ENCODE peak calls at places on chromosomes 16 and 17, in six cellular contexts. J is mesendoderm, M is tibial artery, C is epithelial cell of esophagus, K is stomach, X is cardiac fibroblast. P is an unnamed sample.

GRCh38 chr17:72747416-72747815 is 345.1 kb downstream of the SLC39A11 start:
- DNase-seq in K (no peak), X (no peak), J (no peak), C (no peak), M (no peak), P (no peak)

GRCh38 chr17:51275381-51275780 is 15.0 kb downstream of the UTP18 start:
- DNase-seq in J (no peak), K (no peak), M (no peak), C (no peak), X (peak), P (peak)

GRCh38 chr17:55351027-55351625 is 70.5 kb downstream of the MMD start:
- DNase-seq in M (no peak), C (no peak), J (no peak), K (no peak), X (no peak), P (no peak)

GRCh38 chr17:71251276-71251675 is 869.5 kb upstream of the SOX9 start:
- DNase-seq in X (no peak), M (no peak), K (no peak), C (no peak), J (no peak), P (no peak)

GRCh38 chr16:5017678-5017969 is 16.1 kb downstream of the NAGPA start:
- DNase-seq in K (no peak), X (no peak), C (no peak), M (no peak), J (no peak), P (no peak)

GRCh38 chr17:81486174-81486810 is 26.3 kb downstream of the ACTG1 start:
- DNase-seq in X (no peak), M (no peak), J (no peak), K (no peak), C (no peak), P (no peak)

GRCh38 chr17:66283296-66283934 is 19.0 kb upstream of the PRKCA start:
- DNase-seq in K (no peak), C (no peak), X (no peak), J (no peak), M (no peak), P (no peak)

GRCh38 chr16:14354561-14355351 is 275.3 kb downstream of the PARN start:
- DNase-seq in M (no peak), C (peak), X (no peak), J (no peak), K (no peak), P (peak)

GRCh38 chr16:15970743-15971434 is 21.5 kb downstream of the ABCC1 start:
- DNase-seq in X (no peak), J (peak), C (no peak), M (no peak), K (no peak), P (no peak)

GRCh38 chr16:12113581-12114375 is 137.2 kb downstream of the SNX29 start:
- DNase-seq in K (no peak), M (no peak), J (no peak), C (no peak), X (no peak), P (peak)

GRCh38 chr17:28879886-28880571 is 17.5 kb downstream of the FLOT2 start:
- DNase-seq in K (no peak), X (no peak), C (no peak), M (no peak), J (no peak), P (no peak)

GRCh38 chr16:2767140-2767731 is 9.8 kb downstream of the ELOB start:
- DNase-seq in M (no peak), K (no peak), J (no peak), X (no peak), C (no peak), P (no peak)

GRCh38 chr17:42720996-42721583 is 23.8 kb downstream of the EZH1 start:
- DNase-seq in X (peak), K (no peak), J (peak), M (no peak), C (peak), P (peak)

GRCh38 chr17:66210208-66210574 is 18.3 kb upstream of the CEP112 start:
- DNase-seq in X (no peak), J (no peak), K (no peak), C (no peak), M (no peak), P (no peak)

GRCh38 chr17:43908111-43908721 is 880 bp upstream of the MPP2 start:
- DNase-seq in X (peak), K (peak), C (peak), M (peak), J (peak), P (peak)

GRCh38 chr17:57033296-57033695 is 51.8 kb upstream of the AKAP1 start:
- DNase-seq in M (peak), C (no peak), X (peak), K (peak), J (no peak), P (peak)

GRCh38 chr17:14311979-14312378 is 11.1 kb downstream of the HS3ST3B1 start:
- DNase-seq in C (no peak), J (no peak), K (no peak), X (no peak), M (no peak), P (no peak)

GRCh38 chr16:23509763-23510153 is 536 bp downstream of the GGA2 start:
- DNase-seq in X (peak), M (no peak), C (peak), J (peak), K (no peak), P (peak)

GRCh38 chr17:80477647-80478478 is 1.5 kb upstream of the NPTX1 start:
- DNase-seq in M (no peak), J (peak), X (peak), C (peak), K (no peak), P (peak)

GRCh38 chr17:82483204-82483660 is 24.7 kb downstream of the NARF start:
- DNase-seq in K (no peak), J (no peak), M (no peak), C (no peak), X (no peak), P (no peak)

GRCh38 chr16:65124596-65124995 is 2.7 kb upstream of the CDH11 start:
- DNase-seq in X (no peak), J (no peak), M (no peak), C (no peak), K (no peak), P (no peak)

GRCh38 chr17:5499790-5500189 is 13.4 kb downstream of the MIS12 start:
- DNase-seq in C (no peak), M (no peak), J (peak), K (no peak), X (no peak), P (no peak)

GRCh38 chr17:4375039-4375748 is 8.7 kb upstream of the UBE2G1 start:
- DNase-seq in X (no peak), M (no peak), C (no peak), K (no peak), J (no peak), P (no peak)

GRCh38 chr17:82097187-82097918 is 683 bp downstream of the FASN start:
- DNase-seq in J (no peak), K (peak), M (no peak), X (peak), C (peak), P (peak)

GRCh38 chr17:74671031-74671771 is 41.5 kb downstream of the CD300LF start:
- DNase-seq in K (peak), C (peak), M (peak), X (peak), J (peak), P (peak)

GRCh38 chr16:67782567-67783352 is 23.6 kb downstream of the RANBP10 start:
- DNase-seq in X (no peak), K (no peak), C (no peak), M (no peak), J (no peak), P (no peak)

GRCh38 chr17:80899402-80900268 is 92.0 kb upstream of the CHMP6 start:
- DNase-seq in M (no peak), C (peak), K (peak), X (peak), J (peak), P (no peak)

GRCh38 chr17:18262111-18262510 is 1.6 kb downstream of the MIEF2 start:
- DNase-seq in X (no peak), C (peak), M (no peak), K (no peak), J (no peak), P (no peak)

GRCh38 chr17:17801800-17802481 is 34.8 kb downstream of the SREBF1 start:
- DNase-seq in X (no peak), K (no peak), J (no peak), C (no peak), M (no peak), P (no peak)

GRCh38 chr17:81578038-81578441 is 25.9 kb upstream of the FAAP100 start:
- DNase-seq in J (peak), M (no peak), C (peak), X (peak), K (no peak), P (peak)

GRCh38 chr16:58076514-58076913 is 51.0 kb downstream of the MMP15 start:
- DNase-seq in C (no peak), J (no peak), M (no peak), X (no peak), K (no peak), P (no peak)

GRCh38 chr17:8825802-8826201 is 26.6 kb upstream of the MFSD6L start:
- DNase-seq in J (no peak), C (no peak), M (no peak), X (no peak), K (no peak), P (no peak)

GRCh38 chr17:10633738-10634379 is 23.2 kb downstream of the MYH3 start:
- DNase-seq in M (no peak), C (no peak), J (no peak), K (no peak), X (no peak), P (no peak)

GRCh38 chr16:79593074-79593531 is 7.4 kb downstream of the MAF start:
- DNase-seq in J (no peak), K (no peak), X (no peak), C (no peak), M (no peak), P (no peak)

GRCh38 chr16:84741351-84741791 is 41.6 kb downstream of the USP10 start:
- DNase-seq in C (peak), X (peak), J (no peak), M (no peak), K (no peak), P (peak)

DNA sequence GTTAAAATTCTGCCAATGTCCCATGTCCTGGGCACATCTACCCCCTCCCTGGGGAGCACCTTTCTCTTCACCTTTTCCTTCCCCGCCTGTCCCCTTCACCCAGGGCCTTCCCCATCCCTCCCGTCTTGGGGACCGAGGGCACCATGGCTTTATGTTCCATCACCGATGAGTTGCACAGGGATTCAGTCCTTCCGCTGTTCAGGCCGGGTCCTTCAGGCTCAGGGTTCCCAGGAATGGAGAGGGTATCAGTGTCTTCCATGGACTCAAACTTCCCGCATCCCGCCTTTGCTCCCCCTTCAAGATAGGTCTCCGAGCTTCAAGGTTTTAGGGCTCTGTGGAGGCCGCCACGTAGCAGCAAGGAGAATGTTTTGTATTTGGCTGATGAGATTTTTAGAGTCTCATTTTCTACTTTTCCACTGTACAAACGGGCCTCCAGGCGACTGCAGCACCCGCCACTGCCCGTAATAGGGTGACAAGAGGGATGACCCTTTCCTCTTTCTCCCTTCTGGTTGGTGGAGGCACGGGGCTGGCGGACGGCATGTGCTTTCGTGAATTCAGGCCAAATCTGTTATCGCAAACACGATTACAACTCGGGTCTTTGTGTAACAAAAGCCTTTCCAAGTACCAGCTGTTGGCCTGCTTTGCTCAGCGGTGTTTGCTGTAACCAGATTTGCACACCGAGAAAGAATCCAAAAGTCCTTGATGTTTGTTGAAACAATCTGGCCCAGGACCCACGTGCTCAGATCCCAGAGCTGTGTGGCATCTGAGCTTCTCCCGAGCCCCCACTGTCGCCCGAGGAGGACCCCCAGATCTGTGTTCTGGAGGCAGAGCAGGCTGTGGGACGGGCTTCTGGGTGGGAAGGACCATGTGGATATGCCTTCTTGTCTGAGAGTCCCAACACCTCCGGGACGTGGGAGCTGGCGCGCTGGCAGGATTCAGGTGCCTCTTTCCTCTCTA is 236.3 kb downstream of the SEC14L1 start:
- DNase-seq in C (no peak), X (peak), M (no peak), J (no peak), K (peak), P (peak)
- H3K4me3 ChIP-seq in C (no peak), X (peak), M (peak), J (no peak), K (peak), P (peak)

DNA sequence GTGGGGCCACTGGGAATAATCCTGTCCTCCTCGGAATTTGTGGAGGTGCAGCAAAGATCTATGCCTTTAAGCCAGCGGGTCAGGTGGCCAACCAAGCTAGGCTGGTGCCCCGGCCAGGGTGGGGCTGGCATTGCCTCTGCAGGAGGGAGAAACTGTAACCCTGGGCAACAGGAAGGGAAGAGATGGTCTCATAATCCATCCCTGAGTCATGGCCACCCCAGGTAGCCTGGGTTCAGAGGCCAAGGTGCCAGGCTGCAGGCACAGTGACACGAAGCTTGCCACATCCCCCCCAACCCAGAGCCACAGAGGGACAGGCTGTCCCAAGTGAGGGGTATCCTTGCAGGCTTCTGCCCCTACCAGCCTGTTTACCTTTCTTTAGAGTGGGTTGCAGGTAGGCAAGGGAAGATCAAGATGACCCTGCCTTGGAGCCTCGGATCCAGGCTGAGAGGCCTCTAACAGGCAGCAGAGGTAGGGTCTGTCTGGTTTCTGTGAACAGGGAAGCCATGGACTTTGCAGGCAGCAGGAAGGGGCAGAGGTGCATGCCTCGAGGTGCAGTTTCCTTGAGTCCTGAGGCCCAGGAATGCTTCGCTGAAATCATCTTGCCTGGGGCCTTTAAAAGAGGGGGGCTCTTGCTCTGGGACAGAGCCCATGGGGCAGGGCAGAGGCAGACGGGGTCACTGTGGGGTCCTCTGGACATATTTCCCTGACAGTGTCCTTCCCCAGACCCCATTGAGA is 4.0 kb downstream of the LASP1 start:
- DNase-seq in C (no peak), K (peak), X (no peak), J (no peak), M (no peak), P (no peak)
- H3K4me3 ChIP-seq in C (no peak), K (peak), X (no peak), J (no peak), M (peak), P (peak)

GRCh38 chr17:7204828-7205461 is 14.7 kb downstream of the DLG4 start:
- DNase-seq in J (peak), X (peak), C (peak), M (peak), K (peak), P (peak)

GRCh38 chr17:7211512-7212277 is 7.9 kb downstream of the DLG4 start:
- DNase-seq in J (peak), X (no peak), C (no peak), M (no peak), K (no peak), P (no peak)

GRCh38 chr17:7208754-7209460 is 10.7 kb downstream of the DLG4 start:
- DNase-seq in K (no peak), X (no peak), C (no peak), M (no peak), J (no peak), P (no peak)

GRCh38 chr17:7207120-7208001 is 12.3 kb downstream of the DLG4 start:
- DNase-seq in M (no peak), J (no peak), K (no peak), C (no peak), X (no peak), P (peak)

GRCh38 chr17:7208027-7208571 is 11.5 kb downstream of the DLG4 start:
- DNase-seq in M (no peak), J (peak), K (no peak), C (no peak), X (no peak), P (no peak)
- H3K4me3 ChIP-seq in M (no peak), J (no peak), K (no peak), C (no peak), X (no peak), P (no peak)

DNA sequence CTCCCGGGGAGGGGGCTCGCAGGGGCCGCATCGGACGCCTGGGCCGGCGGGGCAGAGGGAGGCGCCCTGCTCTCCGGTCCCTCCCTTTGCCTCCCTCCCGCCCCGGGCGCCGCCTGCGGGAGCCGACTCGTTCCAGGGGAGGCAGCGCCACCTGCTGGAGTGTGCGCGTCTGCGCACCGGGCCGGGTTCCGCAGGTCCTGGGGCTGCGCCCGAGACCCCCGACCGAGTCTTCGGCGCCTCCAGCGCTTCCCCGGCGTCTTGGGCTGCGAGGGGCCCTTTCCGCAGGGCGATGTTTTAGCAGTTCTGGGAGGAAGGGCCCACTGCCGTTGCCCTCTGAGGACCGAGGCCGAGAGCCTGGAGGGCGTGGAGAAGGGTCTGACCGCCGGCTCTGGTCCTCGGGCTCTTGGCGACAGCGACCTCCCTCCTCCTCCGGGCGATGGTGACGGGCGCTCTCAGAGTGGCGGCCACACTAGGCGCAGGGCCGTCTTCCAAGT is 106.3 kb downstream of the SEC14L1 start:
- DNase-seq in M (peak), C (peak), X (peak), K (peak), J (peak), P (peak)
- H3K4me3 ChIP-seq in M (peak), C (peak), X (peak), K (peak), J (peak), P (peak)

GRCh38 chr16:29836623-29837022 is 16.4 kb downstream of the MVP start:
- DNase-seq in X (no peak), C (no peak), K (no peak), J (no peak), M (no peak), P (no peak)

GRCh38 chr16:29835926-29836325 is 15.7 kb downstream of the MVP start:
- DNase-seq in C (no peak), K (no peak), M (no peak), X (no peak), J (no peak), P (no peak)

GRCh38 chr16:29830774-29831173 is 10.5 kb downstream of the MVP start:
- DNase-seq in J (no peak), C (no peak), X (no peak), M (no peak), K (no peak), P (no peak)

GRCh38 chr16:29834079-29834478 is 13.8 kb downstream of the MVP start:
- DNase-seq in J (no peak), K (no peak), C (no peak), X (no peak), M (no peak), P (no peak)

DNA sequence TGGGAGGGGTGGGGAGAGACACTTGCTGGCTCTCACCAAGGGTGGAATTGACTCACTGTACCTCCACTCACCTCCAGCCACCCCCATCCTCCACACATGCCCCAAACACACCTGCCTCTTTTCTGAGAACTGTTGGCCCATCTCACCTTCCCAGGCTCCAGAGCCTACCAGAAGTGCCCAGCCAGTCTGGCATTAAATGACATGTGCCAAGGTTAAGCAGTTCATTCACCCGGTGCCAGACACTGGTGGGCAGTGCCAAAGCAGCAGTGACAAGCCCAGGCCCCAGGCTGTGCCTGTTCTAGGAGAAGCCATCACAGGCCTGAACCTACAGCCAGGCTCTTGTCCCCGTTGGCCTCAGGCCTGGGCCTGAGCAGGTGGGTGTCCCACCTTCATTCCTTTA is 11.2 kb downstream of the MVP start:
- DNase-seq in M (no peak), X (no peak), J (no peak), K (no peak), C (no peak), P (no peak)
- H3K4me3 ChIP-seq in M (no peak), X (no peak), J (no peak), K (no peak), C (no peak), P (no peak)

P was measured in foreskin fibroblast.